ENCODE peak calls at places on chromosome 11, in eight cellular contexts. K is bronchial epithelial cell, R is tibial artery, N is transverse colon, L is HCT116, I is GM06990, Q is adipocyte, M is lower leg skin. P is an unnamed sample.
A peak's percentile ranks its signal among the peaks of the same experiment; 100 is the strongest.

GRCh38 chr11:105861225-105861624 is 160.8 kb downstream of the MSANTD4 start:
- DNase-seq in M (no peak), K (peak; percentile 7), Q (no peak), N (no peak), I (no peak), R (no peak), L (no peak), P (no peak)

GRCh38 chr11:107265591-107265990 is 192.0 kb downstream of the CWF19L2 start:
- DNase-seq in R (no peak), M (no peak), Q (no peak), K (no peak), N (no peak), I (no peak), L (no peak), P (no peak)

GRCh38 chr11:10990160-10990559 is 132.3 kb upstream of the ZBED5 start:
- DNase-seq in I (no peak), M (no peak), K (peak; percentile 38), L (no peak), R (no peak), N (no peak), Q (no peak), P (no peak)

GRCh38 chr11:119318240-119319135 is 1.6 kb upstream of the MCAM start:
- DNase-seq in K (peak; percentile 93), M (no peak), Q (no peak), I (peak; percentile 75), R (no peak), N (peak; percentile 64), L (no peak), P (no peak)

GRCh38 chr11:12149672-12150225 is 39.4 kb downstream of the MICAL2 start:
- DNase-seq in R (no peak), Q (no peak), M (no peak), L (no peak), N (peak; percentile 1), I (no peak), K (no peak), P (no peak)

GRCh38 chr11:27977527-27977926 is 130.4 kb downstream of the KIF18A start:
- DNase-seq in R (no peak), N (no peak), L (no peak), Q (no peak), I (no peak), M (no peak), K (no peak), P (no peak)

GRCh38 chr11:63804259-63804658 is 9.0 kb upstream of the SPINDOC start:
- DNase-seq in R (no peak), L (peak; percentile 37), K (peak; percentile 95), N (peak; percentile 64), M (peak; percentile 48), I (no peak), Q (no peak), P (no peak)

GRCh38 chr11:130400793-130401483 is 27.5 kb downstream of the ADAMTS8 start:
- DNase-seq in Q (peak; percentile 86), N (no peak), R (peak; percentile 45), L (no peak), M (peak; percentile 27), I (no peak), K (peak; percentile 18), P (no peak)

GRCh38 chr11:79047356-79047755 is 393.5 kb downstream of the TENM4 start:
- DNase-seq in K (no peak), Q (no peak), M (no peak), I (no peak), L (no peak), R (no peak), N (no peak), P (peak; percentile 75)

GRCh38 chr11:33699515-33700424 is 856 bp downstream of the C11orf91 start:
- DNase-seq in I (no peak), N (peak; percentile 79), Q (no peak), R (no peak), L (no peak), M (no peak), K (no peak), P (no peak)

DNA sequence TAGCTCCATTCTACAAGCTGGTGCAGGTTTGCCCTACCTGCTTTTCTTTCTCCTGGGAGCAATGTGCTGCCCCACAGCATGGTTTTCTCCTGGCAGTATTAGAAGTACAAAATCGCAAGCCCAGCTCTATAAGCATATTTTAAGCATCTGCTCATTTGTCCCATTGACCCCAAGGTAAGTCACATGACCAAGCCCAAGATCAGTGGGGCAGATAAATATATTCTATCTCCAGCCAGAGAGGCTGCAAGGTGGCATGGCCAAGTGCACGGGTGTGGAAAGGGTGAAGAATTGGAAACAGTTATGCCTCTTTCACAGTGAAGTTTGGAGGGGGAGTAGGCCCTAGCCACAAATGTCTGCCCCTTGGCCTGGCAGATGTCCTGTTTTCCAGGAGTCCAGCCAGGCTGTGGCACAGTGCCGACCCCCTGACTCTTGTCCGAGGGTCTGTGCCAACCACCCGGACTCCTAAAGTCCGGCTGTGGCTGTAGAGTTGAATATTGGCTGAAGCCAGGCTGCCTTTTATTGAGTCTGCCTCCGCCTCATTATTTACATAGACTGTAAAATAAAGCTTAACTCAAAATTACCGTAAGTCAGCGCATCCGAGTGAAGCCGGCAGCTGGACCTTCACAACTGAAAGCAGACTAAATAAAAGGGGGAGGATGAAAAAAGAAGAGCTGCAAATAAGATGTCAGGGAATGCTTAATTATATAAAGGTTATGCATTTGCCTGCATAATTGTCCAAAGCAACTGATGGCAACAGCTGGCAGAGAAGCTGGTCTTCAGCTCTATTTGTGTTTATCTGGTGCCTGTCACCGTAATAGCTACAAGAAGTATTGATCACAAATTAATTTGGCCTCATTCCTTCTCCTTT is 165.6 kb downstream of the COMMD9 start:
- DNase-seq in I (no peak), M (no peak), L (no peak), N (no peak), R (no peak), K (no peak), Q (no peak), P (no peak)
- H3K4me3 ChIP-seq in I (no peak overlapping the region), M (no peak overlapping the region), L (no peak overlapping the region), N (no peak overlapping the region), R (no peak overlapping the region), K (no peak overlapping the region), Q (no peak overlapping the region), P (no peak overlapping the region)

GRCh38 chr11:279966-280761 is 2.0 kb downstream of the NLRP6 start:
- DNase-seq in L (no peak), K (no peak), Q (peak; percentile 51), I (no peak), M (no peak), R (no peak), N (peak; percentile 65), P (peak; percentile 34)
- H3K4me3 ChIP-seq in L (no peak overlapping the region), K (no peak overlapping the region), Q (no peak overlapping the region), I (no peak overlapping the region), M (no peak overlapping the region), R (no peak overlapping the region), N (no peak overlapping the region), P (no peak overlapping the region)

GRCh38 chr11:128507936-128508335 is 79.4 kb downstream of the ETS1 start:
- DNase-seq in Q (no peak), R (no peak), I (no peak), K (no peak), M (no peak), N (no peak), L (no peak), P (no peak)
- H3K4me3 ChIP-seq in Q (peak overlapping the region; percentile 68), R (peak overlapping the region; percentile 24), I (no peak overlapping the region), K (no peak overlapping the region), M (no peak overlapping the region), N (no peak overlapping the region), L (no peak overlapping the region), P (no peak overlapping the region)

GRCh38 chr11:2924381-2924780 is 4.8 kb downstream of the PHLDA2 start:
- DNase-seq in Q (no peak), L (no peak), K (no peak), I (no peak), N (peak; percentile 87), M (no peak), R (no peak), P (peak; percentile 98)
- H3K4me3 ChIP-seq in Q (no peak overlapping the region), L (no peak overlapping the region), K (no peak overlapping the region), I (no peak overlapping the region), N (no peak overlapping the region), M (no peak overlapping the region), R (no peak overlapping the region), P (no peak overlapping the region)

DNA sequence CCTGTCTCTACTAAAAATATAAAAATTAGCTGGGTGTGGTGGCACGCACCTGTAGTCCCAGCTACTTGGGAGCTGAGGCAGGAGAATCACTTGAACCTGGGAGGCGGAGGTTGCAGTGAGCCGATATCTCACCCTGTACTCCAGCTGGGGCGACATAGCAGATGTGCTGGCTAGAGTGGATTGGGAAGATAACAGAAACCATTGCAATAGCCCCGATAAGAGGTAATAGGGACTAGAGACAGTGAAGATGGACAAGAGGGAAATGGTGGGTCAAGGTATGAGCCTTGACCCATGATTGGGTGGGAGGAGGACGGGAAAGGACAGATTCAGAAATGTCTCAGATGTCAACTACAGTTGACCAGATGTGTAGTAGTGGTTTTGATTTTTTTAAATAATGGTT is 6.1 kb downstream of the SWAP70 start:
- DNase-seq in M (no peak), Q (no peak), N (no peak), I (no peak), L (no peak), R (no peak), K (no peak), P (no peak)
- H3K4me3 ChIP-seq in M (no peak overlapping the region), Q (no peak overlapping the region), N (no peak overlapping the region), I (peak overlapping the region; percentile 37), L (no peak overlapping the region), R (no peak overlapping the region), K (no peak overlapping the region), P (no peak overlapping the region)